ENCODE peak calls at places on chromosomes 5 and 9, in seven cellular contexts. M is T-helper 9 cell; K is DMS153; Y is RPMI7951; F is GM03348; R is stimulated activated CD4-positive, alpha-beta T cell treated with anti-CD3 and anti-CD28 coated beads, Interleukin-1b, Interleukin-23, amount 100 ng/mL, for 24 hours; V is stimulated activated CD8-positive, alpha-beta memory T cell treated with anti-CD3 and anti-CD28 coated beads, Interleukin-2, amount 100 ng/mL, for 48 hours. L is an unnamed sample.

GRCh38 chr5:156473271-156473935 is 146.4 kb downstream of the SGCD start:
- DNase-seq in M (no peak), K (no peak), Y (peak; percentile 41), F (peak; percentile 15), R (no peak), V (no peak), L (peak; percentile 90)

GRCh38 chr5:76542887-76543690 is 80.1 kb downstream of the F2RL2 start:
- DNase-seq in M (peak; percentile 50), K (no peak), Y (no peak), F (no peak), R (peak; percentile 26), V (peak; percentile 55), L (no peak)

GRCh38 chr9:20358201-20358600 is 264.1 kb downstream of the MLLT3 start:
- DNase-seq in M (no peak), K (no peak), Y (no peak), F (no peak), R (no peak), V (no peak), L (no peak)

GRCh38 chr5:156121234-156121633 is 205.7 kb upstream of the SGCD start:
- DNase-seq in M (no peak), K (no peak), Y (no peak), F (peak; percentile 28), R (no peak), V (no peak), L (no peak)

GRCh38 chr5:125668904-125669303 is 754.3 kb upstream of the GRAMD2B start:
- DNase-seq in M (no peak), K (no peak), Y (peak; percentile 58), F (no peak), R (no peak), V (no peak), L (no peak)

GRCh38 chr5:77806213-77806843 is 30.2 kb upstream of the TBCA start:
- DNase-seq in M (no peak), K (peak; percentile 0), Y (peak; percentile 16), F (no peak), R (no peak), V (no peak), L (peak; percentile 25)

GRCh38 chr5:1793966-1794895 is 5.4 kb downstream of the MRPL36 start:
- DNase-seq in M (no peak), K (no peak), Y (peak; percentile 96), F (peak; percentile 67), R (no peak), V (no peak), L (no peak)

GRCh38 chr5:150080696-150081435 is 5.5 kb downstream of the CSF1R start:
- DNase-seq in M (no peak), K (no peak), Y (no peak), F (no peak), R (no peak), V (no peak), L (no peak)

GRCh38 chr9:21833090-21833801 is 30.8 kb downstream of the MTAP start:
- DNase-seq in M (no peak), K (peak; percentile 85), Y (no peak), F (no peak), R (no peak), V (no peak), L (no peak)

GRCh38 chr9:89497181-89497963 is 541 bp downstream of the SEMA4D start:
- DNase-seq in M (no peak), K (no peak), Y (no peak), F (no peak), R (no peak), V (no peak), L (no peak)

GRCh38 chr5:78699565-78700143 is 51.1 kb upstream of the LHFPL2 start:
- DNase-seq in M (no peak), K (no peak), Y (peak; percentile 99), F (peak; percentile 31), R (no peak), V (no peak), L (peak; percentile 99)

GRCh38 chr5:132259061-132259851 is 1.8 kb downstream of the PDLIM4 start:
- DNase-seq in M (no peak), K (no peak), Y (no peak), F (peak; percentile 93), R (no peak), V (no peak), L (no peak)

GRCh38 chr5:65451436-65451835 is 30.3 kb downstream of the ADAMTS6 start:
- DNase-seq in M (no peak), K (no peak), Y (no peak), F (no peak), R (no peak), V (no peak), L (no peak)

GRCh38 chr5:151451626-151452520 is 4.5 kb downstream of the SLC36A1 start:
- DNase-seq in M (no peak), K (no peak), Y (peak; percentile 35), F (peak; percentile 50), R (no peak), V (no peak), L (no peak)

GRCh38 chr9:85332487-85332886 is 409.3 kb downstream of the AGTPBP1 start:
- DNase-seq in M (no peak), K (no peak), Y (no peak), F (no peak), R (no peak), V (no peak), L (peak; percentile 68)

GRCh38 chr9:137276757-137277328 is 683 bp upstream of the TOR4A start:
- DNase-seq in M (no peak), K (no peak), Y (no peak), F (peak; percentile 80), R (no peak), V (no peak), L (no peak)

GRCh38 chr9:76866689-76867088 is 39.2 kb downstream of the PRUNE2 start:
- DNase-seq in M (no peak), K (no peak), Y (peak; percentile 63), F (peak; percentile 91), R (no peak), V (no peak), L (peak; percentile 73)

GRCh38 chr5:13234-13633 is 78.7 kb upstream of the PLEKHG4B start:
- DNase-seq in M (no peak), K (no peak), Y (no peak), F (no peak), R (no peak), V (no peak), L (no peak)

GRCh38 chr5:179475211-179475840 is 75.0 kb upstream of the RUFY1 start:
- DNase-seq in M (no peak), K (no peak), Y (no peak), F (no peak), R (no peak), V (no peak), L (no peak)

GRCh38 chr9:16030513-16031185 is 477.8 kb downstream of the CCDC171 start:
- DNase-seq in M (no peak), K (no peak), Y (peak; percentile 99), F (peak; percentile 84), R (no peak), V (peak; percentile 37), L (peak; percentile 84)

GRCh38 chr9:111955048-111955447 is 58.4 kb downstream of the UGCG start:
- DNase-seq in M (no peak), K (peak; percentile 98), Y (no peak), F (no peak), R (no peak), V (no peak), L (no peak)

GRCh38 chr9:114619205-114619758 is 8.2 kb downstream of the TMEM268 start:
- DNase-seq in M (no peak), K (no peak), Y (no peak), F (no peak), R (no peak), V (no peak), L (no peak)

GRCh38 chr5:145682197-145682895 is 152.8 kb downstream of the PRELID2 start:
- DNase-seq in M (no peak), K (no peak), Y (no peak), F (no peak), R (no peak), V (no peak), L (no peak)